ENCODE peak calls at places on chromosomes 5 and 9, in five cellular contexts. C, I, B, D and W are unnamed samples.

GRCh38 chr9:117644607-117645244 is 59.5 kb upstream of the TLR4 start:
- DNase-seq in C (peak; percentile 54), I (peak; percentile 58), B (peak; percentile 54), D (peak; percentile 58), W (peak; percentile 48)

GRCh38 chr9:78622131-78622530 is 325.2 kb downstream of the PSAT1 start:
- DNase-seq in C (no peak), I (no peak), B (no peak), D (no peak), W (no peak)

GRCh38 chr5:140346348-140347221 is at the start of gene HBEGF:
- DNase-seq in C (peak; percentile 77), I (peak; percentile 55), B (peak; percentile 49), D (peak; percentile 94), W (peak; percentile 49)

GRCh38 chr5:68565427-68565826 is 349.9 kb downstream of the PIK3R1 start:
- DNase-seq in C (no peak), I (peak; percentile 4), B (no peak), D (no peak), W (peak; percentile 84)

GRCh38 chr9:7237473-7238243 is 479.9 kb downstream of the KDM4C start:
- DNase-seq in C (no peak), I (no peak), B (peak; percentile 59), D (no peak), W (no peak)

GRCh38 chr5:62732677-62733121 is 154.1 kb downstream of the LRRC70 start:
- DNase-seq in C (no peak), I (no peak), B (no peak), D (no peak), W (no peak)

GRCh38 chr5:78776637-78777036 is 128.1 kb upstream of the LHFPL2 start:
- DNase-seq in C (no peak), I (no peak), B (no peak), D (no peak), W (no peak)

GRCh38 chr5:59596586-59597348 is 296.8 kb downstream of the PDE4D start:
- DNase-seq in C (no peak), I (no peak), B (peak; percentile 62), D (no peak), W (no peak)

GRCh38 chr5:172506921-172507320 is 52.6 kb upstream of the SH3PXD2B start:
- DNase-seq in C (peak; percentile 1), I (no peak), B (no peak), D (no peak), W (no peak)

GRCh38 chr5:132044207-132044606 is 16.2 kb upstream of the IL3 start:
- DNase-seq in C (no peak), I (peak; percentile 1), B (no peak), D (no peak), W (no peak)

GRCh38 chr5:137815202-137815990 is 52.3 kb upstream of the MYOT start:
- DNase-seq in C (no peak), I (no peak), B (no peak), D (no peak), W (no peak)

GRCh38 chr9:127417130-127418036 is 6.8 kb upstream of the ZNF79 start:
- DNase-seq in C (no peak), I (no peak), B (peak; percentile 41), D (no peak), W (no peak)

GRCh38 chr5:149732500-149733128 is 2.5 kb downstream of the PPARGC1B start:
- DNase-seq in C (no peak), I (no peak), B (no peak), D (no peak), W (no peak)

GRCh38 chr5:56307714-56308346 is 74.7 kb upstream of the ANKRD55 start:
- DNase-seq in C (no peak), I (no peak), B (no peak), D (no peak), W (no peak)

GRCh38 chr9:137296214-137297059 is 5.6 kb downstream of the NRARP start:
- DNase-seq in C (no peak), I (no peak), B (no peak), D (no peak), W (no peak)

GRCh38 chr5:167549763-167550162 is 741.7 kb upstream of the WWC1 start:
- DNase-seq in C (no peak), I (no peak), B (no peak), D (no peak), W (no peak)

GRCh38 chr5:102540251-102540812 is 41.5 kb upstream of the SLCO6A1 start:
- DNase-seq in C (no peak), I (no peak), B (no peak), D (no peak), W (no peak)

GRCh38 chr5:159106569-159107282 is 7.0 kb upstream of the EBF1 start:
- DNase-seq in C (peak; percentile 75), I (peak; percentile 80), B (peak; percentile 67), D (peak; percentile 86), W (peak; percentile 77)

GRCh38 chr9:122849546-122849945 is 21.2 kb upstream of the PDCL start:
- DNase-seq in C (no peak), I (no peak), B (no peak), D (no peak), W (no peak)

GRCh38 chr5:40984884-40985283 is 75.6 kb downstream of the C7 start:
- DNase-seq in C (no peak), I (no peak), B (peak; percentile 23), D (no peak), W (no peak)

GRCh38 chr5:168153263-168153930 is 138.0 kb upstream of the WWC1 start:
- DNase-seq in C (no peak), I (no peak), B (no peak), D (no peak), W (no peak)

GRCh38 chr9:137429974-137430722 is 7.0 kb downstream of the NOXA1 start:
- DNase-seq in C (no peak), I (no peak), B (no peak), D (no peak), W (no peak)

GRCh38 chr9:38067892-38068615 is 973 bp downstream of the SHB start:
- DNase-seq in C (no peak), I (peak; percentile 16), B (no peak), D (no peak), W (no peak)

GRCh38 chr9:135156525-135157510 is 69.3 kb downstream of the OLFM1 start:
- DNase-seq in C (peak; percentile 85), I (peak; percentile 32), B (no peak), D (peak; percentile 53), W (no peak)

GRCh38 chr9:17509698-17510097 is 69.2 kb upstream of the SH3GL2 start:
- DNase-seq in C (no peak), I (no peak), B (no peak), D (no peak), W (no peak)